ENCODE peak calls at places on chromosomes 5 and 9, in eight cellular contexts. D is posterior vena cava; A is stimulated activated CD8-positive, alpha-beta memory T cell treated with anti-CD3 and anti-CD28 coated beads, Interleukin-15, amount 100 ng/mL, for 1 hour; W is heart right ventricle; L is NCI-H1105; J is effector CD4-positive, alpha-beta T cell; O is KBM-7; G is Right ventricle myocardium superior. Z is an unnamed sample.

GRCh38 chr5:80569086-80569960 is 757 bp downstream of the ANKRD34B start:
- DNase-seq in G (no peak), O (no peak), D (no peak), W (no peak), L (no peak), A (no peak), J (no peak), Z (no peak)

GRCh38 chr5:58898538-58898937 is 315.7 kb downstream of the RAB3C start:
- DNase-seq in L (no peak), D (no peak), W (no peak), A (no peak), O (no peak), G (no peak), J (no peak), Z (no peak)

GRCh38 chr5:32190094-32190493 is 16.0 kb upstream of the GOLPH3 start:
- DNase-seq in A (no peak), O (no peak), J (no peak), D (no peak), L (no peak), W (peak; percentile 41), G (peak; percentile 76), Z (no peak)

GRCh38 chr5:102855684-102856373 is 100.7 kb downstream of the PAM start:
- DNase-seq in D (no peak), L (no peak), W (no peak), A (no peak), J (no peak), G (no peak), O (peak; percentile 89), Z (no peak)

GRCh38 chr5:151123897-151124751 is 33.5 kb downstream of the ANXA6 start:
- DNase-seq in J (no peak), A (no peak), W (peak; percentile 51), L (peak; percentile 57), G (peak; percentile 64), D (no peak), O (no peak), Z (no peak)

GRCh38 chr9:90331826-90332575 is 310.6 kb downstream of the DIRAS2 start:
- DNase-seq in J (no peak), D (no peak), O (no peak), W (no peak), G (no peak), L (no peak), A (no peak), Z (no peak)

GRCh38 chr5:57948091-57948490 is 465.5 kb upstream of the ACTBL2 start:
- DNase-seq in W (no peak), A (no peak), O (no peak), G (no peak), D (no peak), L (no peak), J (no peak), Z (no peak)

GRCh38 chr5:50646591-50646990 is 19.8 kb upstream of the PARP8 start:
- DNase-seq in L (no peak), D (no peak), A (no peak), O (no peak), G (no peak), J (no peak), W (no peak), Z (no peak)

GRCh38 chr9:3332802-3333201 is 193.0 kb downstream of the RFX3 start:
- DNase-seq in L (no peak), G (no peak), J (no peak), D (no peak), W (no peak), A (no peak), O (no peak), Z (no peak)

GRCh38 chr5:139458580-139459407 is 3.7 kb downstream of the ECSCR start:
- DNase-seq in G (no peak), O (no peak), J (peak; percentile 77), D (no peak), A (peak; percentile 54), L (no peak), W (no peak), Z (no peak)

GRCh38 chr9:136614967-136615623 is 47.6 kb upstream of the EGFL7 start:
- DNase-seq in G (no peak), W (peak; percentile 38), O (no peak), D (no peak), J (no peak), A (no peak), L (no peak), Z (no peak)

GRCh38 chr5:72815580-72816296 is 723 bp upstream of the TNPO1 start:
- DNase-seq in J (peak; percentile 15), W (no peak), A (no peak), D (no peak), G (no peak), L (no peak), O (no peak), Z (peak; percentile 17)

GRCh38 chr9:133691659-133692363 is 46.3 kb downstream of the SARDH start:
- DNase-seq in J (no peak), W (no peak), L (no peak), D (peak; percentile 59), O (no peak), G (peak; percentile 20), A (no peak), Z (no peak)

GRCh38 chr5:121867403-121867802 is 15.7 kb downstream of the FTMT start:
- DNase-seq in W (no peak), D (no peak), L (no peak), A (no peak), O (no peak), G (no peak), J (no peak), Z (no peak)

GRCh38 chr9:84187090-84187489 is 153.5 kb downstream of the SLC28A3 start:
- DNase-seq in J (no peak), O (no peak), W (no peak), D (no peak), A (no peak), L (no peak), G (no peak), Z (no peak)

GRCh38 chr5:135027699-135028615 is 6.1 kb downstream of the PITX1 start:
- DNase-seq in L (no peak), W (no peak), J (no peak), O (no peak), A (no peak), G (no peak), D (no peak), Z (no peak)

GRCh38 chr5:132437604-132438275 is 52.8 kb downstream of the IRF1 start:
- DNase-seq in J (peak; percentile 45), O (peak; percentile 75), L (no peak), W (peak; percentile 73), G (peak; percentile 86), D (peak; percentile 93), A (peak; percentile 31), Z (no peak)

GRCh38 chr5:14727428-14727865 is 62.9 kb downstream of the OTULIN start:
- DNase-seq in G (peak; percentile 83), A (peak; percentile 55), O (peak; percentile 75), W (peak; percentile 84), D (peak; percentile 95), J (peak; percentile 69), L (peak; percentile 71), Z (peak; percentile 43)

GRCh38 chr9:98375138-98375726 is 119.8 kb upstream of the TBC1D2 start:
- DNase-seq in W (no peak), O (peak; percentile 3), A (no peak), G (no peak), D (no peak), J (no peak), L (no peak), Z (peak; percentile 51)

GRCh38 chr9:121772600-121773285 is 121.3 kb downstream of the DAB2IP start:
- DNase-seq in A (no peak), D (peak; percentile 79), L (no peak), O (no peak), G (peak; percentile 89), J (no peak), W (peak; percentile 83), Z (no peak)